ENCODE peak calls at places on chromosome 9, in eight cellular contexts. J is GM12878, O is WTC11, Y is HepG2, E is A549, V is HCT116, K is SK-N-SH, R is H1. D is an unnamed sample.

GRCh38 chr9:134375011-134375390 is 48.7 kb downstream of the RXRA start:
- DNase-seq in O (no peak), R (no peak), Y (no peak), K (no peak), E (no peak), J (no peak), V (no peak), D (peak; percentile 63)

GRCh38 chr9:121360975-121361374 is 9.1 kb downstream of the STOM start:
- DNase-seq in E (no peak), O (no peak), J (no peak), K (no peak), R (no peak), V (no peak), Y (no peak), D (no peak)

GRCh38 chr9:21323091-21323490 is 12.1 kb downstream of the KLHL9 start:
- DNase-seq in O (no peak), J (no peak), E (no peak), R (no peak), Y (no peak), K (no peak), V (no peak), D (peak; percentile 54)

GRCh38 chr9:89553451-89554020 is 51.3 kb upstream of the GADD45G start:
- DNase-seq in R (no peak), V (no peak), J (no peak), O (no peak), K (no peak), E (no peak), Y (no peak), D (no peak)

GRCh38 chr9:82148849-82149544 is 160.4 kb downstream of the SPATA31D1 start:
- DNase-seq in R (no peak), O (no peak), E (no peak), K (peak; percentile 71), Y (no peak), V (no peak), J (no peak), D (no peak)

GRCh38 chr9:114276908-114277821 is 45.7 kb upstream of the ORM1 start:
- DNase-seq in Y (no peak), E (no peak), K (no peak), R (no peak), O (peak; percentile 6), V (no peak), J (no peak), D (no peak)

GRCh38 chr9:107491081-107492053 is 1.8 kb upstream of the KLF4 start:
- DNase-seq in R (no peak), E (no peak), Y (no peak), K (no peak), V (no peak), J (no peak), O (peak; percentile 28), D (no peak)

GRCh38 chr9:81611664-81612063 is 77.7 kb downstream of the TLE1 start:
- DNase-seq in Y (no peak), R (no peak), V (no peak), E (no peak), J (no peak), K (no peak), O (no peak), D (no peak)

GRCh38 chr9:37929441-37929895 is 25.5 kb upstream of the SLC25A51 start:
- DNase-seq in E (no peak), J (no peak), R (no peak), V (peak; percentile 58), O (no peak), K (no peak), Y (no peak), D (peak; percentile 44)

GRCh38 chr9:97873410-97873809 is 20.4 kb downstream of the FOXE1 start:
- DNase-seq in V (no peak), R (no peak), O (peak; percentile 20), Y (no peak), E (no peak), K (no peak), J (no peak), D (no peak)

GRCh38 chr9:109248133-109248581 is 72.7 kb downstream of the EPB41L4B start:
- DNase-seq in E (peak; percentile 43), Y (peak; percentile 79), V (no peak), J (no peak), K (peak; percentile 76), O (no peak), R (no peak), D (no peak)

GRCh38 chr9:125438506-125439433 is 177.1 kb downstream of the GAPVD1 start:
- DNase-seq in Y (no peak), K (no peak), O (no peak), V (no peak), J (no peak), E (no peak), R (no peak), D (no peak)

GRCh38 chr9:121634329-121634784 is 17.1 kb upstream of the DAB2IP start:
- DNase-seq in R (no peak), Y (peak; percentile 51), K (no peak), O (no peak), V (no peak), E (no peak), J (no peak), D (peak; percentile 76)

GRCh38 chr9:3343671-3344070 is 182.1 kb downstream of the RFX3 start:
- DNase-seq in Y (peak; percentile 76), K (no peak), V (no peak), O (no peak), J (no peak), R (no peak), E (no peak), D (no peak)

GRCh38 chr9:20220286-20220685 is 402.0 kb downstream of the MLLT3 start:
- DNase-seq in E (no peak), O (no peak), R (no peak), V (no peak), K (no peak), J (no peak), Y (no peak), D (no peak)

GRCh38 chr9:14098102-14098501 is 215.8 kb downstream of the NFIB start:
- DNase-seq in R (no peak), E (peak; percentile 34), Y (no peak), K (no peak), J (no peak), V (no peak), O (no peak), D (no peak)

GRCh38 chr9:106872641-106873040 is 9.7 kb downstream of the ZNF462 start:
- DNase-seq in K (no peak), R (no peak), J (no peak), Y (no peak), V (no peak), E (no peak), O (no peak), D (no peak)

GRCh38 chr9:14315754-14316573 is 2.0 kb upstream of the NFIB start:
- DNase-seq in O (peak; percentile 66), J (no peak), R (no peak), V (no peak), K (peak; percentile 58), E (peak; percentile 76), Y (no peak), D (no peak)

GRCh38 chr9:14748373-14748772 is 25.8 kb upstream of the CER1 start:
- DNase-seq in K (no peak), J (no peak), E (no peak), Y (no peak), R (no peak), V (no peak), O (no peak), D (no peak)

GRCh38 chr9:95551406-95551805 is 34.6 kb upstream of the PTCH1 start:
- DNase-seq in K (no peak), R (no peak), J (peak; percentile 15), V (no peak), O (no peak), Y (no peak), E (no peak), D (no peak)
- TF ChIP-seq MAX in K (no peak), R (no peak), J (no peak), V (no peak), O (no peak), Y (no peak), E (no peak), D (no peak)

DNA sequence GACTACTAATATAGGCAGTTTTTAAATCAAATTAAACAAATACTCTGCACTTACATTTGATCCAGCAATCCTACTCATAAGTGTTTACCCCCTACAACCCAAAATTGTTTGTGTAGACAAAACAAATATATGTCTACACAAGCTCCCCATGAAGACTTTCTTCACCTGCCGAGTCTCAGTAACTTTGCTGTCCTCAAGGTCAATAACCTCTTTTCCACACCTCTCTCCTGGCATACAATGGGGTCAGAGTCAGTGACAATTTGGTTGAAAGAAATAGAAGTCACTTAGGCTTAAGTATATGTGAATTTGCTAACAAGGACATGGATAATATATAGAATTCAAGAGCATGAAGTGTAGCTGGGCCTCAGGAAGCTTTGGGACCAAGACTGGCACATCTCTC is 29.1 kb downstream of the APBA1 start:
- DNase-seq in K (no peak), O (no peak), J (no peak), V (no peak), R (no peak), E (no peak), Y (no peak), D (no peak)
- TF ChIP-seq MAX in K (no peak), O (no peak), J (no peak), V (no peak), R (no peak), E (no peak), Y (no peak), D (no peak)

GRCh38 chr9:36488322-36488838 is 84.3 kb upstream of the MELK start:
- DNase-seq in R (no peak), V (no peak), K (no peak), E (no peak), J (no peak), Y (no peak), O (no peak), D (no peak)
- TF ChIP-seq MAX in R (no peak), V (no peak), K (peak; percentile 2), E (no peak), J (no peak), Y (peak; percentile 74), O (no peak), D (peak; percentile 24)

DNA sequence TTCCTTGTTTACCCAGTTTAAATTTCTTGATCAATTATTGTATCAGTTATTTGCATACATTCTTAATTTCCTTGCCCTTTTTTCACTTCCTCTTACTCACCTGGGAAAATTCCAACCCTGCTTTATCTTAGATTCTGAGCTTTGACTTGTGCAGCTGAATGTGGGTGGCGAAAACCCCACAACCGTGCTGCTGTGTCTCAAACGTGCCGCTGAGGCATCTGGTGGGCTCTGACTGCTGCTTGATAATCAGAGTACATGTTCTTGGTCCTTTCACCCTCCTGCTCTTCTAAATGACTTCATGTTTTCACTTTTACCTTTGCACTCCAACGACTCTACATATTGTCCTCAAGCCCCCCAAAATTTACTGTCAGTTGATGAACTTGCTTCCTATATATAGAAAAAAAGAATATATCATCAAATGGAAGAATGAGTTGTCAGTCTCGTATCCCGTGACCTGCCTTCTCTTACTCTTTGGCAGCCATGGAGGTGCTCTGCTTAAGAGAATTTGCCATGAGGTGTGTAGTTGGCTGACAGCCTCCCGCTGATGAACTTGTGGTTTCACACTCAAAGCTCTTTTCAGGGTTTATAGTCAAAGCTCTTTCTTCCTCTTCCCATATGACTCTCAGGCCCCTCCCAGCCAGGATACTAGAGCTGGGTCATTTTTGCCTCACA is 14.0 kb upstream of the JAK2 start:
- DNase-seq in Y (no peak), K (no peak), O (no peak), V (no peak), E (no peak), J (peak; percentile 76), R (no peak), D (peak; percentile 60)
- TF ChIP-seq MAX in Y (no peak), K (no peak), O (no peak), V (no peak), E (no peak), J (peak; percentile 31), R (no peak), D (peak; percentile 51)

GRCh38 chr9:116937361-116937760 is 250.3 kb downstream of the TRIM32 start:
- DNase-seq in O (no peak), J (no peak), V (no peak), Y (no peak), E (no peak), R (no peak), K (no peak), D (no peak)
- TF ChIP-seq MAX in O (no peak), J (no peak), V (no peak), Y (no peak), E (no peak), R (no peak), K (no peak), D (no peak)

D was measured in NB4.